ENCODE peak calls at places on chromosomes 5 and 9, in eight cellular contexts. A, D, V, W, I, F, J and O are unnamed samples.
A peak's percentile ranks its signal among the peaks of the same experiment; 100 is the strongest.

GRCh38 chr5:40882291-40882690 is 27.0 kb upstream of the C7 start:
- DNase-seq in W (no peak), D (no peak), J (no peak), F (no peak), I (no peak), V (no peak), A (no peak), O (no peak)

GRCh38 chr5:60196382-60197113 is 303.0 kb upstream of the PDE4D start:
- DNase-seq in I (no peak), A (no peak), V (no peak), J (no peak), W (no peak), F (peak; percentile 92), D (peak; percentile 92), O (no peak)

GRCh38 chr5:169538935-169539334 is 44.6 kb upstream of the SPDL1 start:
- DNase-seq in D (no peak), V (no peak), J (no peak), F (no peak), W (no peak), I (no peak), A (no peak), O (no peak)

GRCh38 chr5:177336112-177336511 is 15.4 kb downstream of the LMAN2 start:
- DNase-seq in F (no peak), J (peak; percentile 77), W (no peak), A (no peak), D (no peak), V (no peak), I (no peak), O (peak; percentile 25)

GRCh38 chr9:38671748-38672147 is 48.2 kb downstream of the FAM240B start:
- DNase-seq in W (no peak), V (no peak), I (no peak), D (no peak), F (no peak), J (no peak), A (no peak), O (no peak)

GRCh38 chr5:139453683-139454567 is 8.6 kb downstream of the ECSCR start:
- DNase-seq in I (no peak), A (no peak), D (no peak), W (no peak), F (no peak), J (no peak), V (no peak), O (no peak)

GRCh38 chr5:14206028-14206725 is 63.0 kb downstream of the TRIO start:
- DNase-seq in F (no peak), J (no peak), V (no peak), W (no peak), D (no peak), I (no peak), A (no peak), O (no peak)

GRCh38 chr9:123426406-123426805 is 70.4 kb downstream of the CRB2 start:
- DNase-seq in A (no peak), V (no peak), F (no peak), W (no peak), I (no peak), D (no peak), J (peak; percentile 50), O (no peak)

GRCh38 chr9:93320591-93321219 is 130.8 kb upstream of the FAM120A start:
- DNase-seq in F (no peak), W (no peak), I (no peak), J (no peak), V (no peak), A (no peak), D (no peak), O (no peak)

GRCh38 chr5:138615461-138615860 is 40.3 kb upstream of the HSPA9 start:
- DNase-seq in F (no peak), W (no peak), I (no peak), J (no peak), D (no peak), V (no peak), A (no peak), O (no peak)

GRCh38 chr9:40928803-40929487 is 199.5 kb downstream of the FOXD4L6 start:
- DNase-seq in A (no peak), I (no peak), V (no peak), F (no peak), D (no peak), W (no peak), J (no peak), O (no peak)

GRCh38 chr9:13786131-13786530 is 506.6 kb upstream of the MPDZ start:
- DNase-seq in V (no peak), W (no peak), I (no peak), A (no peak), F (peak; percentile 16), J (no peak), D (no peak), O (no peak)

GRCh38 chr5:149759563-149759962 is 29.5 kb downstream of the PPARGC1B start:
- DNase-seq in I (no peak), J (no peak), V (no peak), F (no peak), D (no peak), W (no peak), A (no peak), O (no peak)

GRCh38 chr9:92960561-92961290 is 13.4 kb downstream of the FGD3 start:
- DNase-seq in J (no peak), W (no peak), A (no peak), V (no peak), I (no peak), F (no peak), D (no peak), O (no peak)

GRCh38 chr5:179167871-179168451 is 107.8 kb downstream of the ZNF354C start:
- DNase-seq in W (no peak), D (no peak), J (no peak), A (no peak), F (no peak), I (no peak), V (no peak), O (no peak)

GRCh38 chr5:149667084-149667826 is 62.9 kb upstream of the PPARGC1B start:
- DNase-seq in V (no peak), I (no peak), D (peak; percentile 54), W (no peak), A (no peak), F (no peak), J (peak; percentile 75), O (peak; percentile 44)

GRCh38 chr5:175555168-175555745 is 76.9 kb downstream of the SFXN1 start:
- DNase-seq in I (no peak), V (no peak), W (no peak), A (no peak), F (no peak), J (no peak), D (no peak), O (no peak)

GRCh38 chr5:154194348-154195329 is 4.1 kb downstream of the GALNT10 start:
- DNase-seq in I (no peak), A (no peak), D (peak; percentile 62), V (no peak), W (no peak), J (no peak), F (no peak), O (no peak)

GRCh38 chr9:118083161-118083560 is 379.0 kb downstream of the TLR4 start:
- DNase-seq in J (no peak), I (no peak), D (no peak), A (no peak), F (no peak), V (no peak), W (no peak), O (no peak)

GRCh38 chr5:122323738-122324137 is 11.7 kb downstream of the SNCAIP start:
- DNase-seq in A (no peak), J (no peak), W (no peak), V (no peak), F (no peak), I (no peak), D (no peak), O (no peak)

GRCh38 chr5:153157156-153157555 is 333.3 kb upstream of the GRIA1 start:
- DNase-seq in W (no peak), V (no peak), F (no peak), D (no peak), I (no peak), A (no peak), J (no peak), O (no peak)

GRCh38 chr5:176438959-176439757 is 9.0 kb upstream of the FAF2 start:
- DNase-seq in I (no peak), F (no peak), W (no peak), D (no peak), J (no peak), A (no peak), V (no peak), O (no peak)

GRCh38 chr9:137294091-137294683 is 7.9 kb downstream of the NRARP start:
- DNase-seq in V (no peak), J (peak; percentile 83), W (no peak), F (no peak), I (no peak), D (no peak), A (no peak), O (no peak)

GRCh38 chr9:134634190-134634589 is 7.4 kb upstream of the COL5A1 start:
- DNase-seq in J (no peak), F (no peak), A (no peak), I (peak; percentile 32), V (no peak), W (no peak), D (no peak), O (no peak)

GRCh38 chr9:15211994-15212501 is 95.0 kb downstream of the TTC39B start:
- DNase-seq in A (no peak), J (no peak), V (no peak), F (peak; percentile 8), D (no peak), I (no peak), W (no peak), O (no peak)

GRCh38 chr9:32413424-32413823 is 29.0 kb downstream of the ACO1 start:
- DNase-seq in A (no peak), J (no peak), F (peak; percentile 43), V (no peak), I (no peak), D (no peak), W (no peak), O (no peak)

GRCh38 chr5:141514330-141515111 is 25.6 kb downstream of the PCDHGC5 start:
- DNase-seq in V (no peak), J (peak; percentile 45), W (no peak), D (peak; percentile 97), F (no peak), I (no peak), A (no peak), O (no peak)

GRCh38 chr5:77569409-77569808 is 69.1 kb downstream of the OTP start:
- DNase-seq in D (no peak), A (no peak), I (no peak), W (no peak), F (no peak), J (no peak), V (no peak), O (no peak)

GRCh38 chr5:176169393-176170063 is 68.7 kb upstream of the SIMC1 start:
- DNase-seq in I (no peak), F (no peak), V (no peak), A (no peak), D (no peak), W (no peak), J (no peak), O (no peak)

GRCh38 chr9:23962101-23962500 is 136.1 kb upstream of the ELAVL2 start:
- DNase-seq in A (no peak), I (no peak), D (no peak), W (no peak), V (no peak), F (no peak), J (no peak), O (no peak)

GRCh38 chr5:53994148-53994547 is 316.2 kb downstream of the ARL15 start:
- DNase-seq in V (no peak), A (no peak), F (peak; percentile 73), D (peak; percentile 16), I (no peak), J (no peak), W (no peak), O (no peak)

GRCh38 chr5:73748510-73749410 is 122.8 kb downstream of the ARHGEF28 start:
- DNase-seq in A (no peak), I (no peak), V (no peak), J (no peak), D (no peak), F (peak; percentile 40), W (no peak), O (no peak)

GRCh38 chr5:139566611-139567010 is 5.5 kb downstream of the UBE2D2 start:
- DNase-seq in I (no peak), V (no peak), A (no peak), D (no peak), F (no peak), W (no peak), J (no peak), O (no peak)

GRCh38 chr5:94674841-94675382 is 56.4 kb downstream of the SLF1 start:
- DNase-seq in W (no peak), A (no peak), F (no peak), I (no peak), V (no peak), D (peak; percentile 26), J (no peak), O (no peak)